ENCODE peak calls at places on chromosomes 2 and 18, in eight cellular contexts. One of them, this sample, is unnamed.

GRCh38 chr2:117820444-117820843 is 6.0 kb downstream of the DDX18 start:
- DNase-seq in mesendoderm: no peak
- DNase-seq in lower lobe of right lung: no peak
- DNase-seq in H7: no peak
- DNase-seq in astrocyte: no peak
- DNase-seq in heart left ventricle: no peak
- DNase-seq in ovary: no peak
- DNase-seq in heart right ventricle: no peak
- DNase-seq in this sample: no peak

GRCh38 chr2:209913786-209914185 is 88.7 kb upstream of the RPE start:
- DNase-seq in mesendoderm: no peak
- DNase-seq in lower lobe of right lung: no peak
- DNase-seq in H7: no peak
- DNase-seq in ovary: no peak
- DNase-seq in heart right ventricle: no peak
- DNase-seq in astrocyte: no peak
- DNase-seq in heart left ventricle: no peak
- DNase-seq in this sample: no peak

GRCh38 chr2:46270384-46270783 is 26.8 kb upstream of the EPAS1 start:
- DNase-seq in lower lobe of right lung: no peak
- DNase-seq in H7: no peak
- DNase-seq in heart left ventricle: no peak
- DNase-seq in ovary: no peak
- DNase-seq in mesendoderm: peak
- DNase-seq in astrocyte: peak
- DNase-seq in heart right ventricle: no peak
- DNase-seq in this sample: no peak

GRCh38 chr2:9752441-9753275 is 90.6 kb upstream of the TAF1B start:
- DNase-seq in heart right ventricle: no peak
- DNase-seq in ovary: no peak
- DNase-seq in mesendoderm: no peak
- DNase-seq in lower lobe of right lung: no peak
- DNase-seq in astrocyte: peak
- DNase-seq in H7: no peak
- DNase-seq in heart left ventricle: no peak
- DNase-seq in this sample: peak

GRCh38 chr2:1032030-1032429 is 81.4 kb downstream of the SNTG2 start:
- DNase-seq in heart left ventricle: no peak
- DNase-seq in heart right ventricle: no peak
- DNase-seq in lower lobe of right lung: no peak
- DNase-seq in H7: no peak
- DNase-seq in ovary: no peak
- DNase-seq in astrocyte: no peak
- DNase-seq in mesendoderm: no peak
- DNase-seq in this sample: no peak

GRCh38 chr2:51032748-51033355 is 920 bp upstream of the NRXN1 start:
- DNase-seq in mesendoderm: no peak
- DNase-seq in astrocyte: no peak
- DNase-seq in H7: no peak
- DNase-seq in heart right ventricle: no peak
- DNase-seq in lower lobe of right lung: no peak
- DNase-seq in heart left ventricle: no peak
- DNase-seq in ovary: no peak
- DNase-seq in this sample: no peak

GRCh38 chr2:187148059-187148714 is 299.2 kb upstream of the ZSWIM2 start:
- DNase-seq in heart left ventricle: no peak
- DNase-seq in H7: no peak
- DNase-seq in lower lobe of right lung: no peak
- DNase-seq in astrocyte: no peak
- DNase-seq in heart right ventricle: no peak
- DNase-seq in mesendoderm: no peak
- DNase-seq in ovary: no peak
- DNase-seq in this sample: no peak

GRCh38 chr2:46067501-46068292 is 229.5 kb upstream of the EPAS1 start:
- DNase-seq in H7: no peak
- DNase-seq in lower lobe of right lung: no peak
- DNase-seq in ovary: no peak
- DNase-seq in heart right ventricle: no peak
- DNase-seq in heart left ventricle: no peak
- DNase-seq in astrocyte: peak
- DNase-seq in mesendoderm: peak
- DNase-seq in this sample: peak

GRCh38 chr18:67282796-67283195 is 233.7 kb downstream of the DSEL start:
- DNase-seq in mesendoderm: no peak
- DNase-seq in ovary: no peak
- DNase-seq in heart left ventricle: no peak
- DNase-seq in H7: peak
- DNase-seq in lower lobe of right lung: no peak
- DNase-seq in heart right ventricle: no peak
- DNase-seq in astrocyte: peak
- DNase-seq in this sample: peak

GRCh38 chr2:55120634-55121359 is 70.5 kb upstream of the RTN4 start:
- DNase-seq in H7: no peak
- DNase-seq in astrocyte: peak
- DNase-seq in heart right ventricle: peak
- DNase-seq in heart left ventricle: peak
- DNase-seq in ovary: peak
- DNase-seq in lower lobe of right lung: no peak
- DNase-seq in mesendoderm: no peak
- DNase-seq in this sample: peak

GRCh38 chr2:55118643-55119065 is 68.4 kb upstream of the RTN4 start:
- DNase-seq in mesendoderm: peak
- DNase-seq in H7: no peak
- DNase-seq in heart left ventricle: no peak
- DNase-seq in astrocyte: no peak
- DNase-seq in ovary: no peak
- DNase-seq in heart right ventricle: no peak
- DNase-seq in lower lobe of right lung: no peak
- DNase-seq in this sample: no peak

GRCh38 chr2:55119711-55120487 is 69.6 kb upstream of the RTN4 start:
- DNase-seq in heart right ventricle: no peak
- DNase-seq in heart left ventricle: no peak
- DNase-seq in lower lobe of right lung: no peak
- DNase-seq in astrocyte: no peak
- DNase-seq in H7: no peak
- DNase-seq in ovary: no peak
- DNase-seq in mesendoderm: peak
- DNase-seq in this sample: peak

GRCh38 chr2:55123851-55124269 is 73.6 kb upstream of the RTN4 start:
- DNase-seq in astrocyte: no peak
- DNase-seq in heart right ventricle: no peak
- DNase-seq in lower lobe of right lung: no peak
- DNase-seq in mesendoderm: no peak
- DNase-seq in ovary: no peak
- DNase-seq in heart left ventricle: no peak
- DNase-seq in H7: no peak
- DNase-seq in this sample: no peak
- H3K4me3 ChIP-seq in astrocyte: no peak
- H3K4me3 ChIP-seq in heart right ventricle: no peak
- H3K4me3 ChIP-seq in lower lobe of right lung: no peak
- H3K4me3 ChIP-seq in mesendoderm: no peak
- H3K4me3 ChIP-seq in ovary: no peak
- H3K4me3 ChIP-seq in heart left ventricle: no peak
- H3K4me3 ChIP-seq in H7: no peak
- H3K4me3 ChIP-seq in this sample: no peak

GRCh38 chr18:75783816-75784215 is 356.3 kb upstream of the SMIM21 start:
- DNase-seq in ovary: no peak
- DNase-seq in heart left ventricle: no peak
- DNase-seq in mesendoderm: no peak
- DNase-seq in heart right ventricle: no peak
- DNase-seq in H7: no peak
- DNase-seq in lower lobe of right lung: no peak
- DNase-seq in astrocyte: no peak
- DNase-seq in this sample: peak
- H3K4me3 ChIP-seq in ovary: no peak
- H3K4me3 ChIP-seq in heart left ventricle: no peak
- H3K4me3 ChIP-seq in mesendoderm: no peak
- H3K4me3 ChIP-seq in heart right ventricle: no peak
- H3K4me3 ChIP-seq in H7: no peak
- H3K4me3 ChIP-seq in lower lobe of right lung: no peak
- H3K4me3 ChIP-seq in astrocyte: peak
- H3K4me3 ChIP-seq in this sample: peak

DNA sequence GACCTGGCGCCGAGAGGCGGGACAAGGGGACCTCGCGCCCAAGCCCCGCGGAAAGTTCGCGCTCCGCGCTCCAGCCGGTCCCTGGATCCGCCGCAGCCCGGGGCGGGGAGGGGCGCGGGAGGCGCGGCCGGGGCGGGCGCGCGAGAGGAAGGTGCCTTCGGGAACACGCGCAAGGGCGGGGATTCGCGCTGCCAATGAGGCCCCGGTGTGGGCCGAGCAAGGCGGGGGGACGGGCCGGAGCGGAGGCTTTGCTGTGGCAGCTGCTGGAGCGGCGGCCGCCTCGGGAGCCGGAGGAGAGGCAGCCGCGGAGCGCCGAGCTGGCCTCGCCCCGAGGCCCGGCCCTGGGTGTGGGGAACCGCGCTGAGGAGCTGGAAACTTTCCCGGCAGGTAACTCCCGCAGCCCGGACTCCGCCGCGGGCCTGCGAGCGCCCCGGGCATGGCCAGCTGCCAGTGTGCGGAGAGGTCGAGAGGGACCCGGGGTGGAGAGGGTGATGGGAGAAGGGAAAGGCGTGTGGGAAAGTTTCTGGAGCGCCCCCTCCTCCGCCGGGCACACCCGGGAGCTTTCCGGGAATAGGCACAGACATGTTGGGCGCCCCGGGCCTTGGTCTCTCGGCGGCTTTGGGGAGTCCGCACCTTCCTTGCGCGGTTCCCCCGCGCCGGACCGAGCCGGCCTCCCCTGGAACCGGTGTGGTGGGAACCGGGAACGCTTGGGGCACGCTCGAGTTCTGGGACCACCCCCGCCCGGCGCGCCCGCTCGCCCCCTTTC is at the start of gene TANC1:
- DNase-seq in heart right ventricle: peak
- DNase-seq in mesendoderm: peak
- DNase-seq in H7: peak
- DNase-seq in heart left ventricle: peak
- DNase-seq in ovary: peak
- DNase-seq in astrocyte: peak
- DNase-seq in lower lobe of right lung: peak
- DNase-seq in this sample: peak
- H3K4me3 ChIP-seq in heart right ventricle: peak
- H3K4me3 ChIP-seq in mesendoderm: peak
- H3K4me3 ChIP-seq in H7: peak
- H3K4me3 ChIP-seq in heart left ventricle: peak
- H3K4me3 ChIP-seq in ovary: peak
- H3K4me3 ChIP-seq in astrocyte: peak
- H3K4me3 ChIP-seq in lower lobe of right lung: peak
- H3K4me3 ChIP-seq in this sample: peak

DNA sequence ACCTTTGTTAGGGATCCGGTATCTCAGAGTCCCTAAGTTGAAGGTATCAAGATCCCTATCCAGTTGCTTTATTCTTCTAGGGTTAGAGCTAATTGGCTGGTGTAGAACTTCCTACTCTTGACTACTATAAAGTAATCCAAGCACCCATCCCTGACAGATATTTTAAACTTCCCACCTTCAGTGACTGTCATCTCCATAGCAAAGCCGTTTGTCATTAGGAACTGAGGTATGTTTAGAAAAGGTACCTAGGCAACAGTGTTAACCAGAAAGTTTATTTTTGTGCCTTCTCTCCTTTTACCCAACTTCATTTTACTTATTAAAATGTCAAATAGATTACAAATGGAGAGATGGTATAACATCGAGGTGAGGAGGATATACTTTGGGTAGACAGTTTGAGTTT is 4.5 kb downstream of the FAM117B start:
- DNase-seq in mesendoderm: peak
- DNase-seq in lower lobe of right lung: no peak
- DNase-seq in astrocyte: no peak
- DNase-seq in heart right ventricle: no peak
- DNase-seq in ovary: no peak
- DNase-seq in heart left ventricle: no peak
- DNase-seq in H7: no peak
- DNase-seq in this sample: no peak
- H3K4me3 ChIP-seq in mesendoderm: no peak
- H3K4me3 ChIP-seq in lower lobe of right lung: no peak
- H3K4me3 ChIP-seq in astrocyte: no peak
- H3K4me3 ChIP-seq in heart right ventricle: no peak
- H3K4me3 ChIP-seq in ovary: no peak
- H3K4me3 ChIP-seq in heart left ventricle: no peak
- H3K4me3 ChIP-seq in H7: no peak
- H3K4me3 ChIP-seq in this sample: no peak

GRCh38 chr2:216039918-216040317 is 26.6 kb upstream of the MREG start:
- DNase-seq in heart left ventricle: no peak
- DNase-seq in astrocyte: no peak
- DNase-seq in heart right ventricle: no peak
- DNase-seq in lower lobe of right lung: no peak
- DNase-seq in mesendoderm: no peak
- DNase-seq in ovary: no peak
- DNase-seq in H7: no peak
- DNase-seq in this sample: no peak

GRCh38 chr2:216044883-216045499 is 31.6 kb upstream of the MREG start:
- DNase-seq in astrocyte: peak
- DNase-seq in ovary: no peak
- DNase-seq in mesendoderm: no peak
- DNase-seq in heart right ventricle: no peak
- DNase-seq in lower lobe of right lung: no peak
- DNase-seq in heart left ventricle: no peak
- DNase-seq in H7: no peak
- DNase-seq in this sample: no peak

GRCh38 chr2:216041438-216041837 is 28.1 kb upstream of the MREG start:
- DNase-seq in ovary: no peak
- DNase-seq in heart left ventricle: no peak
- DNase-seq in lower lobe of right lung: no peak
- DNase-seq in H7: no peak
- DNase-seq in astrocyte: no peak
- DNase-seq in heart right ventricle: no peak
- DNase-seq in mesendoderm: no peak
- DNase-seq in this sample: no peak

GRCh38 chr2:216047417-216047816 is 34.1 kb upstream of the MREG start:
- DNase-seq in heart left ventricle: no peak
- DNase-seq in lower lobe of right lung: no peak
- DNase-seq in heart right ventricle: no peak
- DNase-seq in mesendoderm: no peak
- DNase-seq in ovary: no peak
- DNase-seq in astrocyte: no peak
- DNase-seq in H7: no peak
- DNase-seq in this sample: peak

GRCh38 chr2:216043949-216044348 is 30.6 kb upstream of the MREG start:
- DNase-seq in heart right ventricle: no peak
- DNase-seq in lower lobe of right lung: no peak
- DNase-seq in mesendoderm: no peak
- DNase-seq in H7: no peak
- DNase-seq in heart left ventricle: no peak
- DNase-seq in astrocyte: no peak
- DNase-seq in ovary: no peak
- DNase-seq in this sample: no peak
- H3K4me3 ChIP-seq in heart right ventricle: no peak
- H3K4me3 ChIP-seq in lower lobe of right lung: no peak
- H3K4me3 ChIP-seq in mesendoderm: no peak
- H3K4me3 ChIP-seq in H7: no peak
- H3K4me3 ChIP-seq in heart left ventricle: no peak
- H3K4me3 ChIP-seq in astrocyte: no peak
- H3K4me3 ChIP-seq in ovary: no peak
- H3K4me3 ChIP-seq in this sample: no peak

DNA sequence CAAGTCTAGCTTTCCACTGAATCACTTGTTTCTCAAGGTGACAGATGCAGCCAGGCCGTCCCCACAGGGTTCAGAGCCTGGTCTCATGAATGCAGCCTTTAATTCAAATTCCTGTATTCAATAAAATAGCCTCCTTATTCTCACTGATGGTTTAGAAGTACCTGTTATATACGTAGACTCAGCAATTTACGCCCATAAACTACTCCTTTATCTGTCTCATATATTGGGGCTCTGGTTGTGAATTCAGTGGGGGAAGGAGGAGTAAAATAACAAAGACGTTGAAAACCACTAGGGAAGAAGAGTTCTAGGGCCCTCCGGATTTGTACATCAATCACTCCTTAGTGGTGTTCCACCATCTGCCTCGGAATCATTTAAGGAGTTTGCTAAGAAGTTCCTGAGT is 1.7 kb downstream of the OBSL1 start:
- DNase-seq in H7: peak
- DNase-seq in astrocyte: no peak
- DNase-seq in heart left ventricle: no peak
- DNase-seq in ovary: no peak
- DNase-seq in lower lobe of right lung: no peak
- DNase-seq in heart right ventricle: no peak
- DNase-seq in mesendoderm: no peak
- DNase-seq in this sample: no peak
- H3K4me3 ChIP-seq in H7: no peak
- H3K4me3 ChIP-seq in astrocyte: peak
- H3K4me3 ChIP-seq in heart left ventricle: peak
- H3K4me3 ChIP-seq in ovary: peak
- H3K4me3 ChIP-seq in lower lobe of right lung: peak
- H3K4me3 ChIP-seq in heart right ventricle: peak
- H3K4me3 ChIP-seq in mesendoderm: no peak
- H3K4me3 ChIP-seq in this sample: peak

This sample was measured in foreskin fibroblast.